ENCODE peak calls at places on chromosome 21, in eight cellular contexts. C is A549; Z is psoas muscle; R is uterus; G is lower lobe of right lung; V is CD8-positive, alpha-beta T cell; Q is Peyer's patch; E is GM23338. A is an unnamed sample.
A peak's percentile ranks its signal among the peaks of the same experiment; 100 is the strongest.

GRCh38 chr21:42216726-42217572 is 2.0 kb upstream of the ABCG1 start:
- DNase-seq in E (no peak), Q (peak; percentile 41), G (peak; percentile 24), R (no peak), C (no peak), V (no peak), Z (no peak), A (no peak)

GRCh38 chr21:16837319-16837718 is 675.5 kb upstream of the CXADR start:
- DNase-seq in C (no peak), Q (no peak), E (no peak), Z (no peak), R (no peak), V (no peak), G (no peak), A (no peak)

GRCh38 chr21:41993744-41994143 is 16.4 kb downstream of the ZBTB21 start:
- DNase-seq in Q (no peak), V (no peak), C (no peak), G (no peak), Z (no peak), R (peak; percentile 39), E (no peak), A (no peak)

GRCh38 chr21:15441060-15441493 is 288.7 kb upstream of the USP25 start:
- DNase-seq in Z (no peak), R (no peak), V (no peak), Q (no peak), E (peak; percentile 61), C (no peak), G (no peak), A (no peak)

GRCh38 chr21:45634511-45635183 is 8.9 kb upstream of the PCBP3 start:
- DNase-seq in C (no peak), E (no peak), R (no peak), Q (no peak), Z (no peak), G (no peak), V (no peak), A (no peak)

GRCh38 chr21:40886931-40887330 is 40.0 kb upstream of the DSCAM start:
- DNase-seq in G (no peak), Q (no peak), E (no peak), C (no peak), Z (no peak), R (no peak), V (no peak), A (peak; percentile 74)

GRCh38 chr21:17667256-17667655 is 54.6 kb upstream of the BTG3 start:
- DNase-seq in G (no peak), V (no peak), Z (no peak), C (no peak), E (no peak), R (no peak), Q (no peak), A (peak; percentile 52)

GRCh38 chr21:45639206-45640000 is 4.1 kb upstream of the PCBP3 start:
- DNase-seq in C (no peak), E (no peak), Z (no peak), Q (no peak), V (no peak), G (no peak), R (no peak), A (no peak)

GRCh38 chr21:23093259-23093658 is 2095.1 kb downstream of the NCAM2 start:
- DNase-seq in R (no peak), G (no peak), C (no peak), E (no peak), Z (no peak), Q (no peak), V (no peak), A (no peak)

GRCh38 chr21:41966341-41966833 is 12.6 kb upstream of the C2CD2 start:
- DNase-seq in E (no peak), R (no peak), Q (peak; percentile 24), C (no peak), V (no peak), G (no peak), Z (no peak), A (no peak)

GRCh38 chr21:32595431-32595830 is 10.1 kb upstream of the TCP10L start:
- DNase-seq in C (no peak), Z (no peak), E (no peak), V (no peak), G (no peak), Q (no peak), R (no peak), A (no peak)

GRCh38 chr21:23438081-23438480 is 2169.2 kb downstream of the MRPL39 start:
- DNase-seq in Z (no peak), V (no peak), E (no peak), R (no peak), C (no peak), Q (no peak), G (no peak), A (no peak)

GRCh38 chr21:31665397-31665796 is 5.9 kb downstream of the SOD1 start:
- DNase-seq in R (no peak), Q (no peak), V (no peak), E (no peak), G (no peak), C (no peak), Z (no peak), A (no peak)

GRCh38 chr21:18617291-18617690 is 213.7 kb upstream of the TMPRSS15 start:
- DNase-seq in Z (no peak), C (no peak), G (no peak), R (no peak), V (no peak), E (no peak), Q (no peak), A (no peak)

GRCh38 chr21:45551316-45551715 is 9.1 kb upstream of the SLC19A1 start:
- DNase-seq in G (peak; percentile 47), R (no peak), Q (peak; percentile 76), V (no peak), E (no peak), Z (peak; percentile 12), C (peak; percentile 58), A (peak; percentile 65)

GRCh38 chr21:17554619-17555472 is 42.0 kb downstream of the CXADR start:
- DNase-seq in C (peak; percentile 26), R (no peak), V (no peak), E (peak; percentile 33), G (no peak), Q (no peak), Z (no peak), A (peak; percentile 43)

GRCh38 chr21:46646541-46647154 is 11.2 kb downstream of the PRMT2 start:
- DNase-seq in V (no peak), E (no peak), C (no peak), G (no peak), R (no peak), Z (no peak), Q (no peak), A (no peak)

GRCh38 chr21:45788198-45788597 is 144.7 kb downstream of the PCBP3 start:
- DNase-seq in V (no peak), Q (no peak), E (no peak), Z (no peak), G (no peak), R (no peak), C (no peak), A (no peak)

GRCh38 chr21:36753556-36753955 is 54.6 kb downstream of the SIM2 start:
- DNase-seq in Q (no peak), R (no peak), C (no peak), Z (no peak), V (no peak), E (no peak), G (no peak), A (peak; percentile 8)

DNA sequence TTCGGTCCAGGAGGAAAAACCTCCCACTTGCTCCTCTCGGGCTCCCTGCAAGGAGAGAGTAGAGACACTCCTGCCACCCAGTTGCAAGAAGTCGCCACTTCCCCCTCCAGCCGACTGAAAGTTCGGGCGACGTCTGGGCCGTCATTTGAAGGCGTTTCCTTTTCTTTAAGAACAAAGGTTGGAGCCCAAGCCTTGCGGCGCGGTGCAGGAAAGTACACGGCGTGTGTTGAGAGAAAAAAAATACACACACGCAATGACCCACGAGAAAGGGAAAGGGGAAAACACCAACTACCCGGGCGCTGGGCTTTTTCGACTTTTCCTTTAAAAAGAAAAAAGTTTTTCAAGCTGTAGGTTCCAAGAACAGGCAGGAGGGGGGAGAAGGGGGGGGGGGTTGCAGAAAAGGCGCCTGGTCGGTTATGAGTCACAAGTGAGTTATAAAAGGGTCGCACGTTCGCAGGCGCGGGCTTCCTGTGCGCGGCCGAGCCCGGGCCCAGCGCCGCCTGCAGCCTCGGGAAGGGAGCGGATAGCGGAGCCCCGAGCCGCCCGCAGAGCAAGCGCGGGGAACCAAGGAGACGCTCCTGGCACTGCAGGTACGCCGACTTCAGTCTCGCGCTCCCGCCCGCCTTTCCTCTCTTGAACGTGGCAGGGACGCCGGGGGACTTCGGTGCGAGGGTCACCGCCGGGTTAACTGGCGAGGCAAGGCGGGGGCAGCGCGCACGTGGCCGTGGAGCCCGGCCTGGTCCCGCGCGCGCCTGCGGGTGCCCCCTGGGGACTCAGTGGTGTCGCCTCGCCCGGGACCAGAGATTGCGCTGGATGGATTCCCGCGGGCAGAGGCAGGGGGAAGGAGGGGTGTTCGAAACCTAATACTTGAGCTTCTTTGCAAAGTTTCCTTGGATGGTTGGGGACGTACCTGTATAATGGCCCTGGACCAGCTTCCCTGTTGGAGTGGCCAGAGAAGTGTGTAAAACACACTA is 45.3 kb downstream of the MRPL39 start:
- DNase-seq in G (peak; percentile 81), R (peak; percentile 28), Q (peak; percentile 88), Z (peak; percentile 70), E (peak; percentile 83), V (peak; percentile 52), C (no peak), A (peak; percentile 45)
- TF ChIP-seq CTCF in G (peak; percentile 21), R (no peak), Q (no peak), Z (peak; percentile 5), E (peak; percentile 13), V (no peak), C (no peak), A (peak; percentile 50)

GRCh38 chr21:34715518-34715917 is 46.7 kb downstream of the CLIC6 start:
- DNase-seq in E (no peak), Z (no peak), G (no peak), Q (no peak), C (no peak), V (no peak), R (no peak), A (no peak)

GRCh38 chr21:34715985-34716596 is 47.3 kb downstream of the CLIC6 start:
- DNase-seq in C (no peak), V (no peak), Z (no peak), E (no peak), R (no peak), Q (no peak), G (no peak), A (no peak)
- H3K27ac ChIP-seq in C (no peak overlapping the region), V (no peak overlapping the region), Z (no peak overlapping the region), E (no peak overlapping the region), R (no peak overlapping the region), Q (no peak overlapping the region), G (no peak overlapping the region), A (no peak overlapping the region)

DNA sequence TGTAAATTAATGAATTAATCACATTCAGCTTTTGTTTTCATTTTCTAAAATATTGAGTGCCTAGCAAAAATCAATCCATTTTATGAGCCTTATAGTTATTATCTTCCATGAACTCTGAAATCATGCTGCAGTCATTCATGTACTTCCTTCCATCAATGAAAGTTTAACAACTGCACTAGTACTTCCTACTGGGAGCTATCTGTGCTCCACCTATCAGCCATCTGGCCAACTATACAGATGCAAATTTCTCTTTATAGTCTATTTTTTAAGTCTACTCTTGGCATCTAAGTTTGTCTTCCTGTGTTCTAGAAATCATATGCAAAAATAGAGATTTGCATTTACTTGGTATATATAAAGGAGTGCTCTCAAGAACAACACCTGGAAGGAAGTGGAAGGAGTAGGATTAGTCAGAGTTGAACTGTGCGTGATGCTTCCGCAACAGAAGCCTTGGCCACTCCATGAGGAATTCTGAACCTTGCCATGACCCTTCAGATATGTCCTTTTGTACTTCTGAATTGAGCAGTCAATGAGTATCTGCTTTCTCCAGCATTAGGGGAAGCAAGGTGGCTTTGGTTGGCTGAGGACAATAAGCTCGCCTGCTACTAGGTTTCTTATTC is 403.2 kb upstream of the ADAMTS5 start:
- DNase-seq in G (no peak), C (no peak), Z (no peak), Q (no peak), E (peak; percentile 12), R (no peak), V (no peak), A (no peak)
- TF ChIP-seq CTCF in G (no peak), C (no peak), Z (no peak), Q (no peak), E (no peak), R (no peak), V (no peak), A (no peak)

GRCh38 chr21:38254970-38255369 is 1.8 kb upstream of the KCNJ15 start:
- DNase-seq in Q (no peak), E (no peak), V (no peak), C (no peak), G (no peak), Z (no peak), R (no peak), A (no peak)
- H3K27ac ChIP-seq in Q (no peak overlapping the region), E (no peak overlapping the region), V (no peak overlapping the region), C (no peak overlapping the region), G (no peak overlapping the region), Z (no peak overlapping the region), R (no peak overlapping the region), A (no peak overlapping the region)